ENCODE peak calls at places on chromosomes 13 and 19, in eight cellular contexts. U, S, O, I, E, Z, K and M are unnamed samples.

GRCh38 chr19:54035215-54036178 is 28.2 kb downstream of the VSTM1 start:
- DNase-seq in I (no peak), U (no peak), O (no peak), E (no peak), S (peak), Z (no peak), K (no peak), M (no peak)

GRCh38 chr19:35317464-35318043 is 11.4 kb upstream of the CD22 start:
- DNase-seq in O (no peak), E (no peak), I (no peak), Z (no peak), K (no peak), U (no peak), S (no peak), M (no peak)

GRCh38 chr13:75329723-75330122 is 152.2 kb downstream of the TBC1D4 start:
- DNase-seq in U (no peak), K (no peak), S (no peak), O (no peak), Z (no peak), I (no peak), E (no peak), M (no peak)

GRCh38 chr13:44112700-44113329 is 233.1 kb downstream of the LACC1 start:
- DNase-seq in Z (no peak), O (no peak), U (no peak), I (no peak), E (no peak), S (no peak), K (no peak), M (peak)

GRCh38 chr13:71021810-71022422 is 845.1 kb downstream of the DACH1 start:
- DNase-seq in O (no peak), I (no peak), K (no peak), Z (no peak), S (no peak), E (no peak), U (no peak), M (no peak)

GRCh38 chr19:50896591-50897190 is 14.5 kb downstream of the KLK4 start:
- DNase-seq in K (peak), O (peak), Z (no peak), I (no peak), E (no peak), U (no peak), S (peak), M (no peak)

GRCh38 chr13:65959305-65959704 is 1270.8 kb downstream of the PCDH9 start:
- DNase-seq in U (no peak), I (no peak), E (no peak), Z (no peak), K (no peak), O (peak), S (peak), M (no peak)

GRCh38 chr19:32018014-32018413 is 327.4 kb upstream of the ZNF507 start:
- DNase-seq in I (no peak), K (peak), E (no peak), Z (no peak), S (no peak), O (no peak), U (no peak), M (no peak)

GRCh38 chr19:4536798-4537197 is 1.8 kb upstream of the PLIN5 start:
- DNase-seq in Z (no peak), E (no peak), S (no peak), I (no peak), U (no peak), O (no peak), K (peak), M (no peak)

GRCh38 chr19:39308531-39309304 is 11.9 kb downstream of the LRFN1 start:
- DNase-seq in U (peak), Z (no peak), E (peak), K (no peak), I (no peak), O (no peak), S (no peak), M (no peak)